ENCODE peak calls at places on chromosome 20, in six cellular contexts. U, L, H, W, E and C are unnamed samples.
A peak's percentile ranks its signal among the peaks of the same experiment; 100 is the strongest.

GRCh38 chr20:52610749-52611148 is 361.4 kb upstream of the TSHZ2 start:
- DNase-seq in U (no peak), L (no peak), H (no peak), W (no peak), E (no peak), C (no peak)

GRCh38 chr20:25389381-25389857 is 1.2 kb downstream of the ABHD12 start:
- DNase-seq in U (no peak), L (no peak), H (peak; percentile 57), W (no peak), E (peak; percentile 63), C (peak; percentile 70)

GRCh38 chr20:47317127-47317895 is 39.2 kb downstream of the ZMYND8 start:
- DNase-seq in U (no peak), L (peak; percentile 85), H (peak; percentile 98), W (no peak), E (peak; percentile 70), C (peak; percentile 99)

GRCh38 chr20:19889011-19889953 is 127.9 kb upstream of the NAA20 start:
- DNase-seq in U (no peak), L (no peak), H (peak; percentile 76), W (no peak), E (no peak), C (peak; percentile 79)

GRCh38 chr20:8414611-8415274 is 282.7 kb downstream of the PLCB1 start:
- DNase-seq in U (no peak), L (no peak), H (peak; percentile 78), W (no peak), E (no peak), C (peak; percentile 65)

GRCh38 chr20:15318682-15319081 is 981.3 kb upstream of the FLRT3 start:
- DNase-seq in U (no peak), L (no peak), H (no peak), W (no peak), E (no peak), C (no peak)

GRCh38 chr20:58698741-58699141 is 6.1 kb downstream of the NPEPL1 start:
- DNase-seq in U (no peak), L (no peak), H (no peak), W (no peak), E (no peak), C (no peak)

GRCh38 chr20:63087872-63088680 is 81.3 kb upstream of the BHLHE23 start:
- DNase-seq in U (no peak), L (peak; percentile 23), H (no peak), W (no peak), E (no peak), C (no peak)

GRCh38 chr20:13464702-13465101 is 174.0 kb downstream of the TASP1 start:
- DNase-seq in U (no peak), L (no peak), H (peak; percentile 63), W (no peak), E (peak; percentile 14), C (peak; percentile 73)

GRCh38 chr20:13816757-13817156 is 31.9 kb downstream of the NDUFAF5 start:
- DNase-seq in U (no peak), L (no peak), H (no peak), W (no peak), E (peak; percentile 32), C (no peak)

GRCh38 chr20:41391587-41392001 is 25.0 kb upstream of the EMILIN3 start:
- DNase-seq in U (no peak), L (no peak), H (no peak), W (no peak), E (peak; percentile 99), C (no peak)

GRCh38 chr20:58889334-58890072 is 37.0 kb downstream of the GNAS start:
- DNase-seq in U (no peak), L (no peak), H (no peak), W (no peak), E (peak; percentile 64), C (no peak)

GRCh38 chr20:8156603-8157079 is 24.6 kb downstream of the PLCB1 start:
- DNase-seq in U (no peak), L (no peak), H (peak; percentile 59), W (no peak), E (no peak), C (peak; percentile 63)

GRCh38 chr20:37600486-37600885 is 72.8 kb upstream of the BLCAP start:
- DNase-seq in U (no peak), L (no peak), H (no peak), W (no peak), E (no peak), C (no peak)

GRCh38 chr20:59134182-59134581 is 29.4 kb upstream of the ZNF831 start:
- DNase-seq in U (no peak), L (no peak), H (no peak), W (no peak), E (peak; percentile 7), C (no peak)

GRCh38 chr20:376089-376488 is 4.5 kb upstream of the TRIB3 start:
- DNase-seq in U (no peak), L (no peak), H (no peak), W (no peak), E (no peak), C (no peak)

GRCh38 chr20:34979366-34980153 is 23.9 kb downstream of the MYH7B start:
- DNase-seq in U (peak; percentile 71), L (peak; percentile 98), H (no peak), W (no peak), E (no peak), C (no peak)
- H3K14ac ChIP-seq in U (no peak overlapping the region), L (no peak overlapping the region), H (no peak overlapping the region), W (peak overlapping the region; percentile 21), E (no peak overlapping the region), C (no peak overlapping the region)

GRCh38 chr20:50405915-50406609 is 104.1 kb upstream of the PTPN1 start:
- DNase-seq in U (no peak), L (no peak), H (no peak), W (no peak), E (no peak), C (no peak)
- H3K14ac ChIP-seq in U (no peak overlapping the region), L (no peak overlapping the region), H (no peak overlapping the region), W (no peak overlapping the region), E (no peak overlapping the region), C (no peak overlapping the region)

GRCh38 chr20:54745780-54746179 is 270.4 kb downstream of the DOK5 start:
- DNase-seq in U (no peak), L (no peak), H (no peak), W (no peak), E (no peak), C (no peak)

GRCh38 chr20:54746796-54747195 is 271.4 kb downstream of the DOK5 start:
- DNase-seq in U (no peak), L (no peak), H (no peak), W (no peak), E (no peak), C (no peak)

GRCh38 chr20:54744097-54744496 is 268.7 kb downstream of the DOK5 start:
- DNase-seq in U (no peak), L (no peak), H (no peak), W (no peak), E (no peak), C (no peak)

GRCh38 chr20:54742193-54742592 is 266.8 kb downstream of the DOK5 start:
- DNase-seq in U (no peak), L (no peak), H (no peak), W (no peak), E (no peak), C (no peak)
- H3K14ac ChIP-seq in U (no peak overlapping the region), L (no peak overlapping the region), H (no peak overlapping the region), W (no peak overlapping the region), E (no peak overlapping the region), C (no peak overlapping the region)

GRCh38 chr20:49230575-49231211 is 11.5 kb downstream of the DDX27 start:
- DNase-seq in U (no peak), L (no peak), H (peak; percentile 16), W (no peak), E (peak; percentile 90), C (peak; percentile 69)
- H3K14ac ChIP-seq in U (no peak overlapping the region), L (no peak overlapping the region), H (no peak overlapping the region), W (no peak overlapping the region), E (no peak overlapping the region), C (no peak overlapping the region)

GRCh38 chr20:44835661-44836221 is 25.4 kb upstream of the RIMS4 start:
- DNase-seq in U (no peak), L (no peak), H (no peak), W (no peak), E (peak; percentile 69), C (no peak)
- H3K14ac ChIP-seq in U (no peak overlapping the region), L (no peak overlapping the region), H (no peak overlapping the region), W (no peak overlapping the region), E (no peak overlapping the region), C (no peak overlapping the region)

DNA sequence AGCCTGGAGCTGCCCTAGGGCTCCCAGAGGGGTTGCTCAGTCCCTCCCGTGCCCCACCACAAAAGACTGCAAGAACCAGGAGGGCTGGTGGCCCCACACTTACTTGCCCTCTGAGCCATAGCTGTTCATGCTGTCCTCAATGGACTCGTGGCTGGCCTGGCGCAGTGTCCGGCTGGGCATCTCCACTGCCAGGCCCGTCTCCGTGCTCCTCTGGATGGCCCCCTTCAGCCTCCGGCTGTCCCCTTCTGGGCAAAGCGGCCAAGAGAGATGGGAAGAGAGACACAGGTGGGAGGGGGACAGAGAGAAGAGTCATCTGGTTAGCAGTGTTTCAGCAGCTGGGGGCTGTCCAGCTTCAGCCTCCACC is 25.5 kb downstream of the KCNK15 start:
- DNase-seq in U (no peak), L (no peak), H (no peak), W (no peak), E (no peak), C (no peak)
- H3K14ac ChIP-seq in U (no peak overlapping the region), L (no peak overlapping the region), H (no peak overlapping the region), W (no peak overlapping the region), E (no peak overlapping the region), C (no peak overlapping the region)

DNA sequence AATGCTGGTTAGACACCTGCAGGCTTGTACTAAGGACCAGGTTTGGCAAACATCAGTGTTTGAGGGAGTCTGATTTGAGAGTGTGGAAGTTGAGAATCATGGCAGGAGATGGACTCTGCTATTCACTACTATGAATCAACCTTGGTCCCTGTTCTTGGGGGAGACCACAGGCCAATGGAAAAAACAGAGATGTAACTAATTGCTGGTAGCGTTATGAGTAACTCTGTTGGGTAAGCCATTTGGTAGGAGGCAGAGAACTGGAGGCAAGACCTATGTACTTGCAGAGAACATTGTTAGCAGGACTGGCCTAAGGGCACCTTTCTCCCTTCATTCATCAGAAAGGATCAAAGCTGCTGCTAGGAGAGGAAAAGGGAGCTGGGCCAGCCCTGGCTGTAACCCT is 8.3 kb upstream of the WFDC2 start:
- DNase-seq in U (no peak), L (no peak), H (no peak), W (no peak), E (no peak), C (no peak)
- H3K14ac ChIP-seq in U (no peak overlapping the region), L (no peak overlapping the region), H (no peak overlapping the region), W (no peak overlapping the region), E (no peak overlapping the region), C (no peak overlapping the region)

DNA sequence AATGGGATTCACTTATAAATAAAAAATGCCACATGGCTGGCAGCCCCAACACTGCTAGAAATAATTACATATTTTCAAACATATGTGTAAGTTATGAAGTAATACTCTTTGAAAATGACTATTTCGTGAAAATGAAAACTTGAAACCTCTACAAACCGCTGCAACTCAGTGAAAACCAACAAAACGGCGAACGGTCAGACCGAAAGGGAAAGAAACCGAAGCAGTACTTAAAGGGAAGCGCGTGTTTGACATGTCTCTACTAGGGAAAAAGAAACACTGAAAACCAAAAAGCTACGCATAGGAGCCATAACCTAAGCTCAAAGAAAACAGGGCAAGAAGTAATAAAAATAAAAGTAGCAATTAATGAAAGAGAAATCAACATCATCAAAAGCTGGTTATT is 121.0 kb upstream of the GGTLC1 start:
- DNase-seq in U (no peak), L (no peak), H (no peak), W (no peak), E (no peak), C (no peak)
- H3K14ac ChIP-seq in U (no peak overlapping the region), L (no peak overlapping the region), H (no peak overlapping the region), W (no peak overlapping the region), E (no peak overlapping the region), C (no peak overlapping the region)